ENCODE peak calls at places on chromosomes 2 and 18, in five cellular contexts. V, B, L, F and D are unnamed samples.

GRCh38 chr2:112268547-112268946 is 6.8 kb upstream of the ZC3H6 start:
- DNase-seq in L (no peak), B (no peak), F (no peak), V (no peak), D (no peak)

GRCh38 chr18:9547767-9548166 is 66.6 kb downstream of the PPP4R1 start:
- DNase-seq in V (no peak), F (no peak), L (no peak), B (no peak), D (no peak)

GRCh38 chr18:42330296-42330695 is 375.3 kb downstream of the PIK3C3 start:
- DNase-seq in V (no peak), F (no peak), B (no peak), L (no peak), D (no peak)

GRCh38 chr2:168626610-168627009 is 170.5 kb downstream of the CERS6 start:
- DNase-seq in V (no peak), L (no peak), F (no peak), B (no peak), D (no peak)

GRCh38 chr2:39755466-39755865 is 23.6 kb downstream of the THUMPD2 start:
- DNase-seq in B (no peak), V (no peak), L (no peak), F (no peak), D (no peak)

GRCh38 chr2:39845460-39846146 is 66.5 kb upstream of the THUMPD2 start:
- DNase-seq in L (no peak), F (no peak), B (no peak), V (no peak), D (no peak)

GRCh38 chr2:47057732-47058012 is 97.4 kb downstream of the STPG4 start:
- DNase-seq in V (no peak), L (no peak), B (no peak), F (no peak), D (no peak)

GRCh38 chr2:38374978-38375377 is 2.1 kb downstream of the ATL2 start:
- DNase-seq in F (no peak), V (no peak), L (no peak), B (no peak), D (no peak)

GRCh38 chr2:147714582-147714981 is 130.2 kb upstream of the ACVR2A start:
- DNase-seq in L (no peak), V (no peak), F (no peak), B (no peak), D (no peak)

GRCh38 chr2:241272722-241273551 is 42.5 kb downstream of the HDLBP start:
- DNase-seq in B (peak; percentile 82), L (no peak), V (peak; percentile 57), F (peak; percentile 38), D (peak; percentile 50)

GRCh38 chr2:12048551-12048950 is 302.1 kb downstream of the LPIN1 start:
- DNase-seq in V (no peak), B (no peak), F (no peak), L (peak; percentile 5), D (no peak)

GRCh38 chr2:8152392-8153257 is 529.2 kb upstream of the ID2 start:
- DNase-seq in V (no peak), F (no peak), B (no peak), L (no peak), D (peak; percentile 47)

GRCh38 chr2:234268314-234268713 is 217.8 kb downstream of the SPP2 start:
- DNase-seq in V (no peak), F (no peak), L (no peak), B (no peak), D (no peak)

GRCh38 chr2:227115761-227116160 is 48.2 kb downstream of the COL4A4 start:
- DNase-seq in V (no peak), L (no peak), F (no peak), B (no peak), D (no peak)

GRCh38 chr2:201404699-201405275 is 46.5 kb downstream of the TRAK2 start:
- DNase-seq in V (no peak), F (no peak), B (no peak), L (no peak), D (no peak)

GRCh38 chr2:68040078-68040477 is 22.7 kb downstream of the C1D start:
- DNase-seq in L (no peak), F (no peak), V (no peak), B (no peak), D (no peak)

GRCh38 chr2:40741532-40741931 is 289.6 kb upstream of the SLC8A1 start:
- DNase-seq in V (no peak), F (no peak), L (no peak), B (no peak), D (no peak)

GRCh38 chr18:22277758-22278157 is 108.4 kb downstream of the GATA6 start:
- DNase-seq in B (no peak), L (no peak), F (no peak), V (no peak), D (no peak)

GRCh38 chr2:170314744-170315447 is 136.9 kb downstream of the MYO3B start:
- DNase-seq in V (no peak), L (no peak), B (no peak), F (no peak), D (no peak)